ENCODE peak calls at places on chromosomes 7 and 10, in four cellular contexts. F is HepG2, Y is GM12878, U is K562. G is an unnamed sample.

GRCh38 chr7:157555308-157555707 is 218.5 kb downstream of the DNAJB6 start:
- DNase-seq in Y (no peak), F (peak), U (no peak), G (no peak)

GRCh38 chr7:80918406-80918805 is 445 bp downstream of the SEMA3C start:
- DNase-seq in Y (no peak), F (no peak), U (no peak), G (no peak)

GRCh38 chr7:20777377-20778062 is 9.2 kb downstream of the SP8 start:
- DNase-seq in U (no peak), Y (no peak), F (no peak), G (no peak)

GRCh38 chr7:82443801-82444219 is 233 bp upstream of the CACNA2D1 start:
- DNase-seq in U (no peak), F (no peak), Y (no peak), G (peak)

GRCh38 chr10:43255644-43256431 is 11.0 kb downstream of the RASGEF1A start:
- DNase-seq in Y (no peak), U (peak), F (peak), G (peak)

GRCh38 chr7:97973206-97973658 is 16.8 kb downstream of the OCM2 start:
- DNase-seq in F (no peak), U (peak), Y (no peak), G (peak)

GRCh38 chr7:147079083-147079482 is 962.5 kb downstream of the CNTNAP2 start:
- DNase-seq in U (no peak), F (no peak), Y (no peak), G (peak)

GRCh38 chr10:78510566-78511323 is 477.1 kb downstream of the RPS24 start:
- DNase-seq in F (no peak), U (no peak), Y (no peak), G (no peak)

GRCh38 chr10:122234416-122234815 is 36.7 kb upstream of the BTBD16 start:
- DNase-seq in F (no peak), U (no peak), Y (no peak), G (no peak)

GRCh38 chr10:60426425-60426824 is 36.8 kb upstream of the ANK3 start:
- DNase-seq in U (no peak), F (peak), Y (no peak), G (no peak)

GRCh38 chr7:149147072-149147729 is at the start of gene ZNF398:
- DNase-seq in F (peak), U (peak), Y (peak), G (peak)

GRCh38 chr7:20741801-20742200 is 44.9 kb downstream of the SP8 start:
- DNase-seq in F (no peak), Y (no peak), U (no peak), G (no peak)

GRCh38 chr10:94310369-94310768 is 52.4 kb downstream of the NOC3L start:
- DNase-seq in Y (no peak), F (peak), U (no peak), G (no peak)

GRCh38 chr10:7756360-7756992 is 31.3 kb downstream of the KIN start:
- DNase-seq in Y (no peak), U (no peak), F (peak), G (peak)

GRCh38 chr10:109306698-109307097 is 616.6 kb downstream of the XPNPEP1 start:
- DNase-seq in F (no peak), U (no peak), Y (no peak), G (no peak)

GRCh38 chr7:118149394-118149793 is 34.6 kb upstream of the LSM8 start:
- DNase-seq in Y (no peak), U (no peak), F (no peak), G (no peak)

GRCh38 chr10:104332243-104333036 is 5.8 kb downstream of the ITPRIP start:
- DNase-seq in U (peak), Y (no peak), F (no peak), G (no peak)

GRCh38 chr7:107169120-107170050 is 582 bp downstream of the HBP1 start:
- DNase-seq in U (peak), Y (peak), F (peak), G (peak)
- TF ChIP-seq FOXK2 in U (peak), Y (no peak), F (peak), G (no peak)

DNA sequence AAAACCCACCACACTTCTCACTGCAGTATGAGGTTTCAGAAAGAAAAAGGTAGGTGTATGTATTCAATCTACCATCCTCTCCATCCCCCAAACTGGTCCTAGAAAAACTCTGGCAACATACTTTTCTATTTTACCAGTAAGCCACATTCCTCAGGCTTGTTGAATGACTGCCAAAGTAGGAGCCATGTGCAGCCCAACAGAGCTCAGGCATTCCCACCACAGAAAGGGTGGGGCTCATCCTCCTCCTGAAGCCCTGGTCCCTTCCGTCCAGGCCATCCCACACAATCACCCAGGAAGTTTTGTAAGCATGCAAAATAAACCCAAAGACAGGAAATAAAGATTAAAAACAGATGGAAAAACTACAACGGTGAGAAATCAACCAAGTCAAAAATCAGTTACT is 57.2 kb downstream of the MAD1L1 start:
- DNase-seq in U (no peak), F (peak), Y (no peak), G (no peak)
- TF ChIP-seq TARDBP in U (no peak), F (no peak), Y (no peak), G (no peak)

DNA sequence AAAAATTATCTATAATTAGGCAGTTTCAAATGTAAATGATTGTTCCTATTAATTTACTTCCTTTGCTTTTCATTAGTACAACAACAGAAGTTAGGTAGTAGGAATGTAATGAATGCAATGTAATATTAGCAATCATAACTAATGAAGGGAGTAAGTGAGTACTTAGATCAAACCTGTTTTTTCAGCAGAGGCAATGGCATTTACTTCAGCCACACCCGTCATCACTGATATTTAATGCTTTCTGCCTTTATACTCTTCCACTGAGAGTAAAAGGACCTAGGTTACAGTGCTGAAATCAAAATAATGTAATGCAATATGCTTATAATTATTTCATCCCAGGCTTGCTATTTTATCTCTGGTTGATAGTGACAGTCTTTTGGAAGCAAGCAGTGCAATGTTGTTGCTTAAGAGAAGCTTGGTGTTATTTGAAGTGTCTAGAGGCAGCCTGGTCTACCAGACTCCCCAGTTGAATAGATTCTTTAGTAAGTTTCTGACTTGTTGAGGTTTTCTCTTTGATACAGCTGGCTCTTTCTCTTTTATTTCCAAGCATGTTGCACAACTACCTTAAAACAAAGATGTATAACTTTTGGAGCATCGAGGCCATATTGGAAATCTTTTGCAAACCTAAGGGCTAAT is 149.4 kb downstream of the RNLS start:
- DNase-seq in F (no peak), Y (no peak), U (no peak), G (no peak)
- TF ChIP-seq FOXK2 in F (no peak), Y (no peak), U (no peak), G (no peak)

DNA sequence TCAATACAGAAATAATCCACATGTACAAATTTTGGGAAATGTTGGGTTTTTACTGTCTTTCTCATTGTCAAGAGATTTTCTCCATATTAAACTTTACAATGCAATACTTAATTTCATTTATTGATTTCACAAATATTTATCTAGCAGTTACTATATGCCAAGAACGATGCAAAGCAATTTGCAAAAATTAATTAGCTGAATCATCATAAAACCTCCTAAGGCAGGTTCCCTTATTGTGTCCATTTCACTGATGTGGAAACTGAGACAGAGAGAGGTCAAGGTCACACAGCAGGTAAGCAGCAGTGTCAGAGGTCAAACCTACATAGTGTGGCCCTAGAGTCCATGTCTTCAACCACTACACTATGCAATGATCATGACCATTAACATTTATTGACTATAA is 286.8 kb upstream of the AUTS2 start:
- DNase-seq in U (no peak), F (no peak), Y (no peak), G (no peak)
- TF ChIP-seq TARDBP in U (no peak), F (no peak), Y (no peak), G (no peak)

DNA sequence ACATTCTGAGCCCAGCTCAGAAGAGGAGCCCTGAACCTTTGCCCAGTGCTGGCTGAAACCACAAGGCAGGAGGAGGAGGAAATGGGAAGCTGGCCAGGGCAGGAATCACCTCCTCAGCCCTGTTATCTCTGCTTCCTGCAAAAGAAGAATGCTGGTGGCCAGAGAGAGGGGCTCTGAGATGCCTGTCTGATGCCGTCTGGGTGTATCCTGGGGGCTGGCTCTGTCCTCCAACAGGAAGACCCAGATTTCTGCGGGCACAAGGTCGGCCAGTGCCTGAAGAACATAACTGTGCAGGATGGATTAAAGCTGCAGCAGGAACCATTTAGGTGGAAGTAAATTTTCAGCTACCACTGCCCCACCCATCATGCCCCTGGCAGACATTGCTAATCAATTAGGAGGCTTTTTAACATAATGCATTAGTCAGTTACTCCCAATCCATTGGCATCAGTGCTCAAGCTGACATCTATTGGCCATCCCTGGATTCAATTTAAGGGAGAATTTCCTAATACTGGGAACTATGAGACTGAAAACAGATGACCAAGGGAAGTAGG is 67.7 kb downstream of the COL13A1 start:
- DNase-seq in F (no peak), U (no peak), Y (no peak), G (no peak)
- TF ChIP-seq FOXK2 in F (no peak), U (no peak), Y (no peak), G (no peak)

GRCh38 chr10:55551603-55552002 is 750.6 kb upstream of the PCDH15 start:
- DNase-seq in Y (no peak), F (no peak), U (no peak), G (no peak)

DNA sequence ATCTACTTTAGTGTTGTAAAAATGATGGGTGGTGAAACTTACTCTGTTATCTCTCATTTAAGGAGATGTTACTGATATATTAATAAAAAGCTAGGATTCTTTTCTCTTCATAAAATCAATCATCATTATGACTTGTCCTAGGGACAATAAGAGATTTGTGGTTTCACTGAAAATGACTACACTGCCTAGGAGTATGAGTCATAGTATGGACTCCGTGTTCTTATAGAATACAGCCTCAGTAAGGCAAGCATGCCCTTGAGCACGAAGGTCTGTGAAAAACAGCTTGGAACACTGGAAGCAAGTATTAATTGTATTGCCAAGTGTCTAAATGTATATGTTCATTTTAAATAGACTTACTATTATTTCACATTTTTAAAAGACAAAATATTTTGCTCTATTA is 749.2 kb upstream of the PCDH15 start:
- DNase-seq in F (no peak), Y (no peak), U (no peak), G (peak)
- TF ChIP-seq TARDBP in F (no peak), Y (no peak), U (no peak), G (no peak)

DNA sequence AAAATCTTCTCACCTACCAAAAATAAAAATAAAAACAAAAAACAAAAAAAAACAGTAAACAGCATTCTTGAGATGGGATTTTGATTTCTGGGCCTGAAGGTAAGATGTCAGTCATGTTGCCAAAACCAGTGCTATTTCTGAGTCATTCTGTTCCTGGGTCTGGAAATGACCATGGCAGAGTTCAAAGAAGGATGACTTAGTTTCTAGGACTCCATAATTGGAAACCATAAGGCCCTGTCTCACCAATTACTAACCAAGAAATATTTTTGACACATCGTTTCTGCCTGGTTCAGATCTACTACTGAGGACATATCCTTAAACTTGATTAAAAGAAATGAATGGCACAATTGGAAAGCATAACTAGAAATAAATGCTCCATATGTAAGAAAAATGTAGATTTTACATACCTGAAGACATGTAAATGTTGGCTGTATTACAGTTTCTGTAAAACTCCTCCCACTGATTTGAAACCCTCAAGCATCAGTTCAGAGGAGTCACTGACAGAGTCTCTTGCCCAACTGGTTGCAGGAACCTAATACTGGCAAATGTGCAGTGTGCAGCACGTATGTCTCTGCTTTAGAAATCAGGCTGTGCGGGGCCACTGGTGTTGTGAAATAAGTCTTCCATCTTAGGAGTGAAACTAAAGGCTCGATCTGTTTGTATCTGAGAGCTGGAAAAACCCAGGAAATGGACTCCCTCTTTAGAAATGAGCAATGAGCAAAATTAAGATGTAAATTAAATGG is 84.8 kb upstream of the EGR2 start:
- DNase-seq in U (no peak), F (no peak), Y (no peak), G (no peak)
- TF ChIP-seq FOXK2 in U (no peak), F (no peak), Y (no peak), G (no peak)

GRCh38 chr7:34371922-34372321 is 286.1 kb upstream of the NPSR1 start:
- DNase-seq in U (no peak), F (no peak), Y (no peak), G (no peak)
- TF ChIP-seq TARDBP in U (no peak), F (no peak), Y (no peak), G (no peak)

G was measured in HEK293T.